ENCODE peak calls at places on chromosome 6, in four cellular contexts. P is HepG2, F is K562, U is GM12878. Z is an unnamed sample.

GRCh38 chr6:133778414-133778813 is 110.5 kb upstream of the TCF21 start:
- DNase-seq in P (no peak), F (no peak), U (no peak), Z (no peak)

GRCh38 chr6:90468080-90468479 is 118.8 kb downstream of the MAP3K7 start:
- DNase-seq in P (no peak), F (peak), U (no peak), Z (no peak)

GRCh38 chr6:6815732-6816131 is 227.2 kb downstream of the LY86 start:
- DNase-seq in P (no peak), F (no peak), U (no peak), Z (no peak)

GRCh38 chr6:85079761-85080160 is 315.4 kb upstream of the TBX18 start:
- DNase-seq in P (no peak), F (no peak), U (no peak), Z (no peak)

GRCh38 chr6:157955675-157956074 is 26.0 kb upstream of the SYNJ2 start:
- DNase-seq in P (peak), F (no peak), U (no peak), Z (no peak)

GRCh38 chr6:31128093-31128676 is 7.9 kb upstream of the CDSN start:
- DNase-seq in P (peak), F (peak), U (peak), Z (peak)

GRCh38 chr6:24581084-24581669 is 64.8 kb downstream of the KIAA0319 start:
- DNase-seq in P (peak), F (peak), U (no peak), Z (peak)

GRCh38 chr6:158817298-158818007 is 1.7 kb downstream of the EZR start:
- DNase-seq in P (peak), F (peak), U (no peak), Z (no peak)

GRCh38 chr6:169971171-169971861 is 219.9 kb downstream of the ERMARD start:
- DNase-seq in P (no peak), F (no peak), U (no peak), Z (no peak)

GRCh38 chr6:142763205-142763604 is 181.8 kb downstream of the HIVEP2 start:
- DNase-seq in P (no peak), F (no peak), U (no peak), Z (no peak)

GRCh38 chr6:140438346-140438735 is 1063.9 kb upstream of the CITED2 start:
- DNase-seq in P (no peak), F (no peak), U (no peak), Z (no peak)

GRCh38 chr6:402901-403658 is 11.5 kb downstream of the IRF4 start:
- DNase-seq in P (no peak), F (no peak), U (no peak), Z (no peak)

GRCh38 chr6:35468181-35468979 is at the start of gene RPL10A:
- DNase-seq in P (peak), F (peak), U (peak), Z (peak)

GRCh38 chr6:56490994-56491393 is 151.7 kb downstream of the DST start:
- DNase-seq in P (no peak), F (no peak), U (no peak), Z (no peak)

GRCh38 chr6:158596861-158597260 is 37.0 kb downstream of the TMEM181 start:
- DNase-seq in P (no peak), F (no peak), U (no peak), Z (no peak)

GRCh38 chr6:15017251-15017650 is 228.6 kb upstream of the JARID2 start:
- DNase-seq in P (no peak), F (peak), U (no peak), Z (peak)

GRCh38 chr6:37818536-37819176 is 871 bp upstream of the ZFAND3 start:
- DNase-seq in P (peak), F (peak), U (no peak), Z (peak)

GRCh38 chr6:139370047-139370706 is 4.3 kb downstream of the CITED2 start:
- DNase-seq in P (peak), F (no peak), U (no peak), Z (no peak)

GRCh38 chr6:77021232-77021631 is 442.1 kb downstream of the HTR1B start:
- DNase-seq in P (no peak), F (no peak), U (no peak), Z (no peak)

GRCh38 chr6:155252581-155252980 is 11.2 kb upstream of the CLDN20 start:
- DNase-seq in P (no peak), F (no peak), U (no peak), Z (no peak)

GRCh38 chr6:119442776-119443184 is 93.2 kb upstream of the MAN1A1 start:
- DNase-seq in P (peak), F (no peak), U (no peak), Z (no peak)

GRCh38 chr6:11151488-11151887 is 40.0 kb upstream of the ERVFRD-1 start:
- DNase-seq in P (no peak), F (no peak), U (no peak), Z (no peak)

GRCh38 chr6:148423601-148424270 is 81.1 kb downstream of the SASH1 start:
- DNase-seq in P (no peak), F (no peak), U (no peak), Z (no peak)

GRCh38 chr6:25014806-25015560 is 79.2 kb upstream of the RIPOR2 start:
- DNase-seq in P (no peak), F (no peak), U (no peak), Z (no peak)

GRCh38 chr6:7060769-7061516 is 46.8 kb upstream of the RREB1 start:
- DNase-seq in P (no peak), F (no peak), U (no peak), Z (no peak)

GRCh38 chr6:112286010-112286409 is 31.6 kb upstream of the LAMA4 start:
- DNase-seq in P (no peak), F (no peak), U (peak), Z (no peak)

GRCh38 chr6:41191569-41191968 is 9.4 kb downstream of the TREML2 start:
- DNase-seq in P (no peak), F (peak), U (no peak), Z (peak)

GRCh38 chr6:83490177-83490576 is 22.2 kb upstream of the PRSS35 start:
- DNase-seq in P (no peak), F (no peak), U (no peak), Z (no peak)

GRCh38 chr6:164396071-164397047 is 913.0 kb downstream of the C6orf118 start:
- DNase-seq in P (no peak), F (no peak), U (no peak), Z (no peak)

GRCh38 chr6:153553627-153554026 is 422.5 kb upstream of the RGS17 start:
- DNase-seq in P (peak), F (no peak), U (no peak), Z (peak)

GRCh38 chr6:125275779-125276178 is 26.0 kb downstream of the HDDC2 start:
- DNase-seq in P (no peak), F (no peak), U (no peak), Z (no peak)
- TF ChIP-seq SP1 in P (no peak), F (no peak), U (no peak), Z (no peak)

GRCh38 chr6:108592371-108593337 is 31.9 kb downstream of the FOXO3 start:
- DNase-seq in P (no peak), F (peak), U (peak), Z (peak)
- TF ChIP-seq FOXM1 in P (no peak), F (no peak), U (peak), Z (no peak)

DNA sequence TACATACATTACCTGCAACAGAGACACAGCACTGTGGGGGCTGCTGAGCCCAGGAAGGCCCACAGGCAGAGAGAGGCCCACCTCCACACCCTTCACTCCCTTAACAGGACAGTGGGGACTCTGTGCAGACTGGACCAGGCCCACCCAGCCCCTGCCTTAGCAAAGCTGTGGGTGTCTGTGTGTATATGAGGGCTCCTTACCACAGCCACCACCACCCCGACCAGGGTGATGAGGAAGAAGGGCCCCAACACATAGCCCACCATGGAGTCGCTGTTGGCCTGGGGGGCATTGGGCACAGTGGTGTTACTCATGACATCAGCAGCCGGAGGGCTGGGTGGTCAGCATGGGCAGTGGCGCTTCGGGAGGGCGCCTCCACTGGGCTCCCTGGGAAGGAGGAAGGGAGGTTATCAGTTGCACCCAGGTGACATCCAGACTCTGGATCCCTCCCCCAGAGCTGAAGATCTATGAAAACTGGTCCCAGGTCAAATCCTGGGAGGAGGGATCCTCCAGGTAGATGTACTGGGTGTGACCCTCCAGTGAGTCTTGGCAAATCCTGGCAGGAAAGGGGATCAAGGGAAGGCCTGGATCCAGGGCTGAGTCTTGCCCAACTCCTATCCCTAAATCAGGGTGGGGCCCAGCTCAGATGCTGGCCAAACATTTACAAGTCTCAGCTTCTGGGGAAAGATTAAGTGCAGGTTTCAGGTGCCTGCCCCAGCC is 1.2 kb downstream of the SMIM29 start:
- DNase-seq in P (no peak), F (peak), U (no peak), Z (peak)
- TF ChIP-seq SP1 in P (no peak), F (no peak), U (no peak), Z (no peak)

DNA sequence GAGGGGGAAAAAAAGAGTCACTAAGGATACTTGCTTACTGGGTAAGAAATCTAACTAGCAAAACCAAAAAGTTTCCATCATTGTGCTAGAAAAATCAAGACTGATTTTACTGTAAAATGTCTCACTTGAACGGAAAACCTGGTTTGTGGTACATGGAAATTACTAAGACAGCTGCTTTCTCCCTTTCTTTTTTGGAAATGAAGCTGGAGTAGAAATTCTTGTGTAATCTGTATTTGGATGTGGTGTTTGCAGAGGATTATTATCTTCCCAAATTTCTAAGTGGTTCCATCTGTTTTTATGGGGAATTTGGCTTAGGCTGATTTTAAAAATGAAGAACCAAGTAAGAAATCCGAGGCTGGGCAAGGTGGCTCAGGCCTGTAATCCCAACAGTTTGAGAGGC is 20.4 kb downstream of the EPB41L2 start:
- DNase-seq in P (no peak), F (no peak), U (no peak), Z (no peak)
- TF ChIP-seq FOXM1 in P (no peak), F (no peak), U (no peak), Z (no peak)